ENCODE peak calls at places on chromosomes 2 and 18, in five cellular contexts. O is sigmoid colon, J is K562, G is upper lobe of left lung, U is esophagus muscularis mucosa. F is an unnamed sample.

GRCh38 chr2:216082805-216083204 is 1.1 kb downstream of the TMEM169 start:
- DNase-seq in G (peak; percentile 68), U (no peak), O (no peak), J (no peak), F (no peak)

GRCh38 chr2:185245806-185246205 is 492.8 kb upstream of the FSIP2 start:
- DNase-seq in J (no peak), G (no peak), O (no peak), U (no peak), F (no peak)

GRCh38 chr2:44269831-44270230 is 5.4 kb upstream of the SLC3A1 start:
- DNase-seq in G (no peak), J (no peak), O (no peak), U (no peak), F (no peak)

GRCh38 chr2:152413228-152414030 is 78.5 kb downstream of the FMNL2 start:
- DNase-seq in U (peak; percentile 31), G (no peak), J (no peak), O (no peak), F (no peak)

GRCh38 chr2:37920570-37920969 is 4.5 kb upstream of the RMDN2 start:
- DNase-seq in U (no peak), G (no peak), J (no peak), O (no peak), F (no peak)

GRCh38 chr2:29749843-29750242 is 171.5 kb downstream of the ALK start:
- DNase-seq in O (no peak), J (no peak), G (peak; percentile 67), U (no peak), F (no peak)

GRCh38 chr2:26605195-26605968 is 35.8 kb downstream of the CIB4 start:
- DNase-seq in O (peak; percentile 53), J (peak; percentile 60), G (no peak), U (no peak), F (no peak)

GRCh38 chr2:170255971-170256370 is 78.0 kb downstream of the MYO3B start:
- DNase-seq in G (no peak), U (no peak), O (no peak), J (no peak), F (no peak)

GRCh38 chr2:96407919-96408550 is 72.5 kb downstream of the NCAPH start:
- DNase-seq in G (no peak), U (no peak), J (no peak), O (no peak), F (no peak)

GRCh38 chr2:96409543-96410184 is 74.1 kb downstream of the NCAPH start:
- DNase-seq in U (no peak), G (no peak), J (no peak), O (no peak), F (peak; percentile 26)

GRCh38 chr2:96407041-96407918 is 71.7 kb downstream of the NCAPH start:
- DNase-seq in J (peak; percentile 73), G (peak; percentile 72), O (peak; percentile 82), U (no peak), F (peak; percentile 38)

GRCh38 chr2:96412307-96413066 is 76.9 kb downstream of the NCAPH start:
- DNase-seq in O (no peak), U (no peak), J (no peak), G (no peak), F (no peak)

GRCh38 chr2:96408631-96409542 is 73.3 kb downstream of the NCAPH start:
- DNase-seq in G (no peak), U (no peak), J (no peak), O (no peak), F (peak; percentile 19)
- TF ChIP-seq EP300 in G (no peak), U (no peak), J (no peak), O (no peak), F (no peak)

DNA sequence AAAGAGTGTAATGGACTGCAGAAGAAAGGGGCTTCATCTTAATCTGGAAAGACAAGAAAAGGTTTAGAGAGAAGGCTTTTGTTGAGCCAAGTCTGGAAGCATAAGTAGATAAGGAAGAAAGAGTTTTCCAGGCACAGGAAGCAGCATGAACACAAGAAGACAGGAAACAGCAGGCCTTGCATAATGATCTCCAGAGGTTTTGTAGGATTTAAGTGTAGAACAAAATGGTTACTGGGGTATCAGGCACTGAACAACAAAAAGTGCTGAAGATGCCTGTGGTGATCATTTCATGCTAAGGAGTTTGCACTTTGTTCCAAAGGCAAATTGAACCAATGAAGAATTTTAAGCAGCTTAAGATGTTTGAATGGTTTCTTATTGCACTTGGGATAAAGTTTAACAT is 281.6 kb upstream of the TANK start:
- DNase-seq in O (no peak), G (no peak), U (no peak), J (no peak), F (no peak)
- H3K4me1 ChIP-seq in O (no peaks in the 10 kb centered on the region), G (no peaks in the 10 kb centered on the region), U (no peaks in the 10 kb centered on the region), J (no peaks in the 10 kb centered on the region), F (no peaks in the 10 kb centered on the region)

GRCh38 chr2:104120144-104120543 is 733.8 kb upstream of the POU3F3 start:
- DNase-seq in J (no peak), O (no peak), U (no peak), G (no peak), F (no peak)

GRCh38 chr2:104127049-104127770 is 726.7 kb upstream of the POU3F3 start:
- DNase-seq in G (no peak), U (no peak), J (no peak), O (no peak), F (no peak)

GRCh38 chr2:104125096-104125495 is 728.8 kb upstream of the POU3F3 start:
- DNase-seq in U (no peak), J (no peak), G (no peak), O (no peak), F (no peak)
- TF ChIP-seq EP300 in U (no peak), J (no peak), G (no peak), O (no peak), F (no peak)

GRCh38 chr2:70549962-70550361 is 3.7 kb downstream of the TGFA start:
- DNase-seq in J (no peak), G (no peak), U (peak; percentile 29), O (no peak), F (no peak)
- H3K4me1 ChIP-seq in J (peaks cover 15% of the 10 kb centered on the region), G (peaks cover 11% of the 10 kb centered on the region), U (peaks cover 29% of the 10 kb centered on the region), O (peaks cover 21% of the 10 kb centered on the region), F (peaks cover 1% of the 10 kb centered on the region)

GRCh38 chr2:67260348-67261277 is 136.5 kb upstream of the ETAA1 start:
- DNase-seq in J (no peak), G (peak; percentile 21), U (peak; percentile 97), O (peak; percentile 95), F (peak; percentile 83)
- TF ChIP-seq EP300 in J (no peak), G (no peak), U (peak; percentile 88), O (peak; percentile 61), F (peak; percentile 12)

DNA sequence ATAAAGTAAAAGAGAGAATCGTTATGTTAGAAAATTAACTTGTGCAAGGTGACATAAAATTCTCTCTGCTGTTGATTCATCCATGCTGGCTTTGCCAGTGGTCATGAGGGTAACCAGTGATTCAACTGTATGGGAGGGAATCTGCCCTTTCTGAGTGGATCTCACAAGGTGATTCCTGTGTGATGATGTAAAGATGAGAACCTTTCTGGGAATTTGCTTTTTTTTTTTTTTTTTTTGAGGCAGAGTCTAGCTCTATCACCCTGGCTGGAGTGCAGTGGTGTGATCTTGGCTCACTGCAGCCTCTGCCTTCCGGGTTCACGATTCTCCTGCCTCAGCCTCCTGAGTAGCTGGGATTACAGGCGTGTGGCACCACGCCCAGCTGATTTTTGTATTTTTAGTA is 23.3 kb downstream of the RAB31 start:
- DNase-seq in U (no peak), J (no peak), O (peak; percentile 28), G (no peak), F (no peak)
- H3K4me1 ChIP-seq in U (peaks cover 41% of the 10 kb centered on the region), J (peaks cover 6% of the 10 kb centered on the region), O (peaks cover 33% of the 10 kb centered on the region), G (peaks cover 9% of the 10 kb centered on the region), F (peaks cover 1% of the 10 kb centered on the region)

DNA sequence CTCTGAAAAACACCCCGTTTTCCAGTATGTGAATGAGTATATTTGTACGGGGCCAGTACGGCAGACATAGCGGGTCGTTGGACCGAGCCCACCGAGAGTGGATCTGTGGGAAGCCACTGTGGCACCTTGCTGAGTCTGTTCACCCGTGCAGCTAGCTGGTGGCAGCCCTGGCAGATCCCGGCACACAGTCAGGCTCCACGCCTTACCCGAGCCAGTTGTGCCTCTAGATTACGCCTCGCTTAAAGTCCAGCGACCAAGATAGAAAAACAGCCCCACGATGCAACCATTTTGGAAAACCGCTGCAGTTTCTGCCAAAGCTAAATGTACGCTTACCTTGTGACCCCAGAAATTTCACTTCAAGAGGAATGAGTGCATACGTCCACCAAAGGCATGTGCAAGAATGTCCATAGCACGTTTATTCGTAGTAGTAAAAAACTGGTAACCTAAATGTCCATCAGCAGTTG is 458 bp upstream of the WDR33 start:
- DNase-seq in O (no peak), U (no peak), G (no peak), J (peak; percentile 13), F (peak; percentile 32)
- TF ChIP-seq EP300 in O (no peak), U (no peak), G (no peak), J (no peak), F (no peak)

GRCh38 chr18:75216212-75216925 is 5.8 kb downstream of the TSHZ1 start:
- DNase-seq in J (no peak), G (no peak), U (peak; percentile 75), O (no peak), F (no peak)
- H3K4me1 ChIP-seq in J (peaks cover 11% of the 10 kb centered on the region), G (peaks cover 36% of the 10 kb centered on the region), U (peaks cover 88% of the 10 kb centered on the region), O (peaks cover 64% of the 10 kb centered on the region), F (peaks cover 19% of the 10 kb centered on the region)

GRCh38 chr2:128436498-128437180 is 118.0 kb upstream of the HS6ST1 start:
- DNase-seq in U (no peak), G (no peak), J (no peak), O (no peak), F (peak; percentile 7)

GRCh38 chr2:128435576-128436497 is 117.2 kb upstream of the HS6ST1 start:
- DNase-seq in J (no peak), U (no peak), G (peak; percentile 13), O (peak; percentile 49), F (peak; percentile 13)

GRCh38 chr2:128438091-128438490 is 119.4 kb upstream of the HS6ST1 start:
- DNase-seq in U (peak; percentile 66), G (peak; percentile 18), O (peak; percentile 48), J (no peak), F (peak; percentile 6)

GRCh38 chr2:128438586-128438985 is 119.9 kb upstream of the HS6ST1 start:
- DNase-seq in J (no peak), U (peak; percentile 8), G (no peak), O (peak; percentile 55), F (no peak)

GRCh38 chr2:128437181-128437520 is 118.5 kb upstream of the HS6ST1 start:
- DNase-seq in G (peak; percentile 18), O (peak; percentile 48), U (peak; percentile 90), J (no peak), F (peak; percentile 1)
- TF ChIP-seq EP300 in G (no peak), O (no peak), U (no peak), J (no peak), F (no peak)

DNA sequence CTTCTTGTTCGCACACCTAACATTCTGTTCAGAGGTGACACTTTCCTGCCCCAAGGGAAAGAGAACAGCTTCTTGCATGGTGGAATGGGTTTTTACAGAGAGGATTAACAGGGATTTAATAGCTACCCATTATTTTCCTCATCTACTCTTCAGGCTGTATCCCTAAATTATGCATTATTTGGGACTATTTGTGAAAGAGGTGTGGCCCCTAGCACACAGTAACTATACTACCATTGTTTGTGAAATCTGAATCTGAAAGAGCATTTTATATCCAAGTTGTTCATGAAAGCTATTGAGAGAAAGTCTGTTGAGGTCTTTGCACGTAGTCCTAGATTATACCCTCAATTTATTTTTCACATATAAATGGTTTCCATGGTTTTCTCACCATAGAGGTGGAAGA is 78.1 kb downstream of the SPTBN1 start:
- DNase-seq in G (no peak), U (no peak), O (no peak), J (no peak), F (no peak)
- H3K4me1 ChIP-seq in G (peaks cover 18% of the 10 kb centered on the region), U (peaks cover 55% of the 10 kb centered on the region), O (peaks cover 7% of the 10 kb centered on the region), J (no peaks in the 10 kb centered on the region), F (peaks cover 3% of the 10 kb centered on the region)

F was measured in ovary.